ENCODE peak calls at places on chromosome X, in nine cellular contexts. One of them, this sample, is unnamed.

GRCh38 chrX:16851421-16851820 is 18.7 kb downstream of the RBBP7 start:
- DNase-seq in psoas muscle: no peak
- DNase-seq in CD4-positive, CD25-positive, alpha-beta regulatory T cell: no peak
- DNase-seq in CD8-positive, alpha-beta memory T cell: no peak
- DNase-seq in transverse colon: no peak
- DNase-seq in tibial artery: no peak
- DNase-seq in coronary artery: no peak
- DNase-seq in GM23248: peak
- DNase-seq in CD8-positive, alpha-beta T cell: no peak
- DNase-seq in this sample: no peak

GRCh38 chrX:63417649-63418048 is 66.5 kb upstream of the SPIN4 start:
- DNase-seq in CD8-positive, alpha-beta memory T cell: no peak
- DNase-seq in transverse colon: no peak
- DNase-seq in CD4-positive, CD25-positive, alpha-beta regulatory T cell: no peak
- DNase-seq in GM23248: no peak
- DNase-seq in tibial artery: no peak
- DNase-seq in CD8-positive, alpha-beta T cell: no peak
- DNase-seq in psoas muscle: no peak
- DNase-seq in coronary artery: no peak
- DNase-seq in this sample: no peak

GRCh38 chrX:49934729-49935128 is 12.3 kb downstream of the CLCN5 start:
- DNase-seq in psoas muscle: no peak
- DNase-seq in transverse colon: no peak
- DNase-seq in CD4-positive, CD25-positive, alpha-beta regulatory T cell: no peak
- DNase-seq in CD8-positive, alpha-beta T cell: no peak
- DNase-seq in GM23248: no peak
- DNase-seq in tibial artery: no peak
- DNase-seq in CD8-positive, alpha-beta memory T cell: no peak
- DNase-seq in coronary artery: no peak
- DNase-seq in this sample: no peak

GRCh38 chrX:150581093-150581775 is 12.8 kb downstream of the MTM1 start:
- DNase-seq in GM23248: peak
- DNase-seq in CD4-positive, CD25-positive, alpha-beta regulatory T cell: no peak
- DNase-seq in transverse colon: no peak
- DNase-seq in psoas muscle: no peak
- DNase-seq in CD8-positive, alpha-beta T cell: no peak
- DNase-seq in tibial artery: no peak
- DNase-seq in coronary artery: no peak
- DNase-seq in CD8-positive, alpha-beta memory T cell: no peak
- DNase-seq in this sample: no peak

GRCh38 chrX:45445745-45446412 is 245.2 kb upstream of the DIPK2B start:
- DNase-seq in CD8-positive, alpha-beta T cell: no peak
- DNase-seq in transverse colon: no peak
- DNase-seq in CD8-positive, alpha-beta memory T cell: no peak
- DNase-seq in psoas muscle: no peak
- DNase-seq in GM23248: peak
- DNase-seq in coronary artery: no peak
- DNase-seq in CD4-positive, CD25-positive, alpha-beta regulatory T cell: no peak
- DNase-seq in tibial artery: no peak
- DNase-seq in this sample: no peak

GRCh38 chrX:47562615-47563243 is 1.7 kb downstream of the ARAF start:
- DNase-seq in CD4-positive, CD25-positive, alpha-beta regulatory T cell: no peak
- DNase-seq in coronary artery: no peak
- DNase-seq in CD8-positive, alpha-beta memory T cell: no peak
- DNase-seq in tibial artery: no peak
- DNase-seq in GM23248: peak
- DNase-seq in psoas muscle: no peak
- DNase-seq in transverse colon: no peak
- DNase-seq in CD8-positive, alpha-beta T cell: no peak
- DNase-seq in this sample: no peak

GRCh38 chrX:24173115-24173847 is 23.8 kb downstream of the ZFX start:
- DNase-seq in transverse colon: no peak
- DNase-seq in GM23248: no peak
- DNase-seq in CD4-positive, CD25-positive, alpha-beta regulatory T cell: no peak
- DNase-seq in psoas muscle: no peak
- DNase-seq in coronary artery: no peak
- DNase-seq in CD8-positive, alpha-beta T cell: no peak
- DNase-seq in tibial artery: no peak
- DNase-seq in CD8-positive, alpha-beta memory T cell: no peak
- DNase-seq in this sample: no peak

GRCh38 chrX:15785176-15785735 is 5.0 kb upstream of the ZRSR2 start:
- DNase-seq in transverse colon: no peak
- DNase-seq in CD8-positive, alpha-beta memory T cell: no peak
- DNase-seq in CD8-positive, alpha-beta T cell: no peak
- DNase-seq in psoas muscle: no peak
- DNase-seq in coronary artery: no peak
- DNase-seq in GM23248: no peak
- DNase-seq in tibial artery: no peak
- DNase-seq in CD4-positive, CD25-positive, alpha-beta regulatory T cell: no peak
- DNase-seq in this sample: no peak

GRCh38 chrX:130529531-130529930 is 127.7 kb downstream of the RBMX2 start:
- DNase-seq in CD8-positive, alpha-beta memory T cell: no peak
- DNase-seq in CD4-positive, CD25-positive, alpha-beta regulatory T cell: no peak
- DNase-seq in GM23248: peak
- DNase-seq in transverse colon: no peak
- DNase-seq in tibial artery: no peak
- DNase-seq in CD8-positive, alpha-beta T cell: no peak
- DNase-seq in coronary artery: no peak
- DNase-seq in psoas muscle: no peak
- DNase-seq in this sample: no peak

GRCh38 chrX:76407795-76408194 is 19.7 kb upstream of the MAGEE1 start:
- DNase-seq in psoas muscle: no peak
- DNase-seq in CD8-positive, alpha-beta memory T cell: no peak
- DNase-seq in CD8-positive, alpha-beta T cell: no peak
- DNase-seq in tibial artery: no peak
- DNase-seq in CD4-positive, CD25-positive, alpha-beta regulatory T cell: no peak
- DNase-seq in coronary artery: no peak
- DNase-seq in transverse colon: no peak
- DNase-seq in GM23248: no peak
- DNase-seq in this sample: no peak

GRCh38 chrX:19673334-19674040 is 158.2 kb upstream of the MAP3K15 start:
- DNase-seq in CD8-positive, alpha-beta T cell: no peak
- DNase-seq in tibial artery: peak
- DNase-seq in psoas muscle: peak
- DNase-seq in transverse colon: peak
- DNase-seq in GM23248: peak
- DNase-seq in CD4-positive, CD25-positive, alpha-beta regulatory T cell: no peak
- DNase-seq in CD8-positive, alpha-beta memory T cell: no peak
- DNase-seq in coronary artery: peak
- DNase-seq in this sample: peak

GRCh38 chrX:149504226-149504914 is 736 bp downstream of the IDS start:
- DNase-seq in CD8-positive, alpha-beta memory T cell: peak
- DNase-seq in tibial artery: no peak
- DNase-seq in coronary artery: no peak
- DNase-seq in CD8-positive, alpha-beta T cell: peak
- DNase-seq in GM23248: peak
- DNase-seq in transverse colon: peak
- DNase-seq in psoas muscle: no peak
- DNase-seq in CD4-positive, CD25-positive, alpha-beta regulatory T cell: peak
- DNase-seq in this sample: peak

GRCh38 chrX:45068555-45068954 is 132.1 kb downstream of the DIPK2B start:
- DNase-seq in coronary artery: no peak
- DNase-seq in GM23248: no peak
- DNase-seq in tibial artery: no peak
- DNase-seq in CD8-positive, alpha-beta memory T cell: peak
- DNase-seq in CD4-positive, CD25-positive, alpha-beta regulatory T cell: peak
- DNase-seq in psoas muscle: no peak
- DNase-seq in CD8-positive, alpha-beta T cell: no peak
- DNase-seq in transverse colon: no peak
- DNase-seq in this sample: no peak

GRCh38 chrX:19867411-19867732 is 20.0 kb downstream of the SH3KBP1 start:
- DNase-seq in CD8-positive, alpha-beta memory T cell: no peak
- DNase-seq in psoas muscle: no peak
- DNase-seq in transverse colon: no peak
- DNase-seq in coronary artery: no peak
- DNase-seq in tibial artery: no peak
- DNase-seq in GM23248: peak
- DNase-seq in CD8-positive, alpha-beta T cell: no peak
- DNase-seq in CD4-positive, CD25-positive, alpha-beta regulatory T cell: no peak
- DNase-seq in this sample: no peak

GRCh38 chrX:130786030-130786429 is 117.0 kb downstream of the ENOX2 start:
- DNase-seq in CD8-positive, alpha-beta memory T cell: no peak
- DNase-seq in tibial artery: no peak
- DNase-seq in GM23248: no peak
- DNase-seq in CD8-positive, alpha-beta T cell: no peak
- DNase-seq in coronary artery: no peak
- DNase-seq in transverse colon: no peak
- DNase-seq in CD4-positive, CD25-positive, alpha-beta regulatory T cell: no peak
- DNase-seq in psoas muscle: no peak
- DNase-seq in this sample: no peak

GRCh38 chrX:77446029-77446585 is 1.1 kb upstream of the FGF16 start:
- DNase-seq in CD4-positive, CD25-positive, alpha-beta regulatory T cell: no peak
- DNase-seq in tibial artery: no peak
- DNase-seq in transverse colon: peak
- DNase-seq in CD8-positive, alpha-beta T cell: no peak
- DNase-seq in psoas muscle: no peak
- DNase-seq in CD8-positive, alpha-beta memory T cell: no peak
- DNase-seq in coronary artery: no peak
- DNase-seq in GM23248: no peak
- DNase-seq in this sample: peak

GRCh38 chrX:121579016-121579760 is 531.8 kb downstream of the GLUD2 start:
- DNase-seq in CD8-positive, alpha-beta memory T cell: no peak
- DNase-seq in tibial artery: no peak
- DNase-seq in transverse colon: peak
- DNase-seq in GM23248: peak
- DNase-seq in CD4-positive, CD25-positive, alpha-beta regulatory T cell: no peak
- DNase-seq in CD8-positive, alpha-beta T cell: no peak
- DNase-seq in psoas muscle: no peak
- DNase-seq in coronary artery: no peak
- DNase-seq in this sample: peak

DNA sequence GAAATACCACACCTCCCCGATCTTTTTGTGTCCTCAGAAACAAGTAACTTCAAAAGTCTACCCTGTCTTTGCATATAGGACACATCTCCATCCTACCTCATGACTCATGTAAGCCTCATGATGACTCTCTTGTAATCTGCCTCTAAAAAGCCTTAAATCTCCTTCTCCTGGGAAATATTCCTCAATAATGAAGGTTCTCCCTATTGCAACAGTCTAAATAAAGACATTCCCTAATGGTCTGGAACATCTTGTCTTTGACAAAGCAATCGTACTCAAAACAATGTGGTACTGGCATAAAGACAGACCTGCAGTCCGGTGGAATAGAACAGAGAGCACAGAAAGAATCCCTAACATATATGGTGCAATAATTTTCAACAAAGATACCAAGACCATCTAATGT is 257.7 kb downstream of the OPHN1 start:
- DNase-seq in coronary artery: no peak
- DNase-seq in CD8-positive, alpha-beta memory T cell: no peak
- DNase-seq in psoas muscle: no peak
- DNase-seq in GM23248: peak
- DNase-seq in tibial artery: no peak
- DNase-seq in CD8-positive, alpha-beta T cell: no peak
- DNase-seq in CD4-positive, CD25-positive, alpha-beta regulatory T cell: no peak
- DNase-seq in transverse colon: no peak
- DNase-seq in this sample: no peak
- H3K27ac ChIP-seq in coronary artery: no peak
- H3K27ac ChIP-seq in CD8-positive, alpha-beta memory T cell: no peak
- H3K27ac ChIP-seq in psoas muscle: no peak
- H3K27ac ChIP-seq in GM23248: peak
- H3K27ac ChIP-seq in tibial artery: no peak
- H3K27ac ChIP-seq in CD8-positive, alpha-beta T cell: no peak
- H3K27ac ChIP-seq in CD4-positive, CD25-positive, alpha-beta regulatory T cell: no peak
- H3K27ac ChIP-seq in transverse colon: no peak
- H3K27ac ChIP-seq in this sample: no peak

DNA sequence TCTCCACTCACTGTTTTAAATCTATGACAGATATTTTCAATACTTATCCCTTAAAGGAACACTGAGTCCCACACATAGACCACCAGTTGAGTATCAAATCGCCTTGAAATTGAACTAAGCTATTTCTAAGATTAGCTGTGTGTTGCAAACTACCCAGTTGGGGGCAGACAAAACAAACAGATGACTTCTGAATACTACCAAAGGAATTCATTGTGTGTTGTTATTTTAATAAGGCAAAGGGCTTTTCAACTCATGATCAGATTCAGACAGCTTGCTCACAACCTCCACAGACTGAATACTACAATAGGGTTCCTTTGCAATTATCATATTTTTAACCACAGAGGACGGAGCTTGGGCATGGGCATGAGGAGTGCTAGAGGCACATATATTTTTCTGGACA is 283.0 kb upstream of the GPC4 start:
- DNase-seq in psoas muscle: no peak
- DNase-seq in CD8-positive, alpha-beta memory T cell: no peak
- DNase-seq in CD8-positive, alpha-beta T cell: no peak
- DNase-seq in coronary artery: no peak
- DNase-seq in transverse colon: no peak
- DNase-seq in tibial artery: no peak
- DNase-seq in GM23248: peak
- DNase-seq in CD4-positive, CD25-positive, alpha-beta regulatory T cell: no peak
- DNase-seq in this sample: no peak
- H3K4me3 ChIP-seq in psoas muscle: no peak
- H3K4me3 ChIP-seq in CD8-positive, alpha-beta memory T cell: no peak
- H3K4me3 ChIP-seq in CD8-positive, alpha-beta T cell: no peak
- H3K4me3 ChIP-seq in coronary artery: no peak
- H3K4me3 ChIP-seq in transverse colon: no peak
- H3K4me3 ChIP-seq in tibial artery: no peak
- H3K4me3 ChIP-seq in GM23248: no peak
- H3K4me3 ChIP-seq in CD4-positive, CD25-positive, alpha-beta regulatory T cell: no peak
- H3K4me3 ChIP-seq in this sample: no peak

GRCh38 chrX:38817004-38817703 is 15.9 kb downstream of the MID1IP1 start:
- DNase-seq in GM23248: peak
- DNase-seq in transverse colon: peak
- DNase-seq in CD8-positive, alpha-beta memory T cell: no peak
- DNase-seq in CD8-positive, alpha-beta T cell: no peak
- DNase-seq in tibial artery: peak
- DNase-seq in CD4-positive, CD25-positive, alpha-beta regulatory T cell: no peak
- DNase-seq in coronary artery: no peak
- DNase-seq in psoas muscle: peak
- DNase-seq in this sample: peak
- H3K27ac ChIP-seq in GM23248: peak
- H3K27ac ChIP-seq in transverse colon: peak
- H3K27ac ChIP-seq in CD8-positive, alpha-beta memory T cell: peak
- H3K27ac ChIP-seq in CD8-positive, alpha-beta T cell: peak
- H3K27ac ChIP-seq in tibial artery: no peak
- H3K27ac ChIP-seq in CD4-positive, CD25-positive, alpha-beta regulatory T cell: peak
- H3K27ac ChIP-seq in coronary artery: no peak
- H3K27ac ChIP-seq in psoas muscle: no peak
- H3K27ac ChIP-seq in this sample: no peak

DNA sequence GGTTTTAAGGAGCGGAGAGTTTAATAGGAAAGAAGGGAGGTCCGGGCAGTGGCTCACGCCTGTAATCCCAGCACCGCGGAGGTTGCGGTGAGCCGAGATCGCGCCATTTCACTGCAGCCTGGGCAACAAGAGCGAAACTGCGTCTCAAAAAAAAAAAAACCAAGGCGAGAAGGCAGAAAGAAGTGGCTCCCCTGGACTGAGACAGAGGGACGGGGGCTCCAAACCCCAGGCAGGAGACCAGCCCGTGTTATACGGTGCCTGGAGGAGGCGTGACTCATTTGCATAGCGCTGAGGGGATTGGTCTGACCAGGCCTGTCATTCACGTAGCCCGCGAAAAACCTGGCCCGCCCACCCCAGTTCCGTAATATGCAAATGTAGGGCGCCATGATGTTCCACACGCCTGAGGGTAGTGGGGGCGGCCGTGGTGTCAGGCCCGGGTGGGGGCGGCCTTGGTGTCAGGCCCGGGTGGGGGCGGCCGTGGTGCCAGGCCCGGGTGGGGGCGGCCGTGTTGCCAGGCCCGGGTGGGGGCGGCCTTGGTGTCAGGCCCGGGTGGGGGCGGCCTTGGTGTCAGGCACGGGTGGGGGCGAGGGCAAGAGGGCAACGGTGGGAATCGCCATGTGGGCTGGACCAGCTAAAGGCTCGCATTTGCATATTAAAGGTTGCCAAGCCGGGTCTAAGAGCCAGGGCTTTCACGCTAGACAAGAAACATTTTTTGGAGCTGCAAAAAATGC is 2.1 kb downstream of the PLCXD1 start:
- DNase-seq in tibial artery: peak
- DNase-seq in psoas muscle: peak
- DNase-seq in coronary artery: peak
- DNase-seq in CD8-positive, alpha-beta memory T cell: peak
- DNase-seq in CD8-positive, alpha-beta T cell: peak
- DNase-seq in GM23248: peak
- DNase-seq in CD4-positive, CD25-positive, alpha-beta regulatory T cell: peak
- DNase-seq in transverse colon: peak
- DNase-seq in this sample: peak
- H3K4me3 ChIP-seq in tibial artery: peak
- H3K4me3 ChIP-seq in psoas muscle: peak
- H3K4me3 ChIP-seq in coronary artery: peak
- H3K4me3 ChIP-seq in CD8-positive, alpha-beta memory T cell: peak
- H3K4me3 ChIP-seq in CD8-positive, alpha-beta T cell: peak
- H3K4me3 ChIP-seq in GM23248: peak
- H3K4me3 ChIP-seq in CD4-positive, CD25-positive, alpha-beta regulatory T cell: peak
- H3K4me3 ChIP-seq in transverse colon: peak
- H3K4me3 ChIP-seq in this sample: peak